ENCODE peak calls at places on chromosomes 16 and 17, in ten cellular contexts. W is NCI-H1694 treated with DMSO at 0.1 percent for 48 hours; A is bronchial epithelial cell; L is H9; G is brain pericyte; N is tibial nerve; J is AG04449; E is breast epithelium; O is activated T-helper 1 cell treated with anti-CD3 and anti-CD28 coated beads, Interleukin-12 subunit alpha, Interleukin-12 subunit beta, Interleukin-2, Interleukin-4 antibody, amounts not matched to agents 30 ng/mL and 10 ng/mL and 1 ng/mL, durations not matched to agents 14 hours and 24 hours and 36 hours; Y is neural crest cell. C is an unnamed sample.

GRCh38 chr17:7767425-7768021 is 50.0 kb downstream of the DNAH2 start:
- DNase-seq in W (peak; percentile 47), A (peak; percentile 70), L (no peak), G (no peak), N (no peak), J (no peak), E (no peak), O (no peak), Y (no peak), C (peak; percentile 72)

GRCh38 chr17:791807-792206 is 9.7 kb downstream of the MRM3 start:
- DNase-seq in W (no peak), A (no peak), L (no peak), G (no peak), N (no peak), J (no peak), E (no peak), O (no peak), Y (no peak), C (peak; percentile 71)

GRCh38 chr16:86297391-86297790 is 212.9 kb upstream of the FOXF1 start:
- DNase-seq in W (no peak), A (no peak), L (no peak), G (no peak), N (no peak), J (no peak), E (no peak), O (no peak), Y (no peak), C (no peak)

GRCh38 chr16:10751291-10751697 is 7.7 kb downstream of the NUBP1 start:
- DNase-seq in W (no peak), A (no peak), L (no peak), G (no peak), N (no peak), J (no peak), E (no peak), O (no peak), Y (no peak), C (no peak)

GRCh38 chr16:49550666-49551065 is 177.1 kb downstream of the C16orf78 start:
- DNase-seq in W (no peak), A (no peak), L (no peak), G (no peak), N (no peak), J (no peak), E (no peak), O (no peak), Y (no peak), C (no peak)

GRCh38 chr16:17161034-17161433 is 309.7 kb downstream of the XYLT1 start:
- DNase-seq in W (peak; percentile 88), A (no peak), L (no peak), G (no peak), N (no peak), J (no peak), E (no peak), O (no peak), Y (peak; percentile 60), C (no peak)

GRCh38 chr17:41959336-41960095 is 7.1 kb upstream of the CNP start:
- DNase-seq in W (peak; percentile 73), A (peak; percentile 39), L (peak; percentile 91), G (no peak), N (no peak), J (no peak), E (no peak), O (no peak), Y (peak; percentile 43), C (peak; percentile 94)

GRCh38 chr17:57699751-57700186 is 45.3 kb downstream of the CCDC182 start:
- DNase-seq in W (no peak), A (no peak), L (no peak), G (no peak), N (peak; percentile 7), J (no peak), E (no peak), O (no peak), Y (no peak), C (no peak)

GRCh38 chr17:73895157-73895556 is 250.9 kb upstream of the SDK2 start:
- DNase-seq in W (no peak), A (no peak), L (no peak), G (no peak), N (no peak), J (no peak), E (no peak), O (no peak), Y (no peak), C (no peak)

GRCh38 chr16:4651842-4652241 is 27.2 kb downstream of the MGRN1 start:
- DNase-seq in W (no peak), A (no peak), L (no peak), G (no peak), N (no peak), J (no peak), E (no peak), O (no peak), Y (no peak), C (no peak)

GRCh38 chr16:12612598-12613101 is 191.0 kb downstream of the CPPED1 start:
- DNase-seq in W (no peak), A (peak; percentile 74), L (no peak), G (no peak), N (no peak), J (no peak), E (no peak), O (no peak), Y (no peak), C (no peak)

GRCh38 chr16:11211061-11211976 is 44.7 kb downstream of the SOCS1 start:
- DNase-seq in W (no peak), A (no peak), L (peak; percentile 61), G (no peak), N (no peak), J (no peak), E (no peak), O (no peak), Y (no peak), C (peak; percentile 65)

GRCh38 chr17:40341808-40342574 is 22.5 kb downstream of the GJD3 start:
- DNase-seq in W (no peak), A (no peak), L (peak; percentile 65), G (no peak), N (peak; percentile 77), J (no peak), E (peak; percentile 68), O (no peak), Y (no peak), C (peak; percentile 96)

GRCh38 chr17:59038734-59039133 is 67.9 kb downstream of the TRIM37 start:
- DNase-seq in W (no peak), A (no peak), L (no peak), G (no peak), N (no peak), J (peak; percentile 2), E (no peak), O (no peak), Y (no peak), C (peak; percentile 26)

GRCh38 chr17:74937064-74938051 is 1.7 kb downstream of the OTOP3 start:
- DNase-seq in W (no peak), A (no peak), L (no peak), G (no peak), N (no peak), J (no peak), E (no peak), O (no peak), Y (no peak), C (peak; percentile 82)

GRCh38 chr16:75203106-75203505 is 3.9 kb downstream of the CTRB2 start:
- DNase-seq in W (no peak), A (no peak), L (no peak), G (no peak), N (no peak), J (no peak), E (no peak), O (no peak), Y (no peak), C (peak; percentile 55)

GRCh38 chr16:13999895-14000425 is 71.2 kb upstream of the MRTFB start:
- DNase-seq in W (no peak), A (no peak), L (no peak), G (no peak), N (no peak), J (no peak), E (no peak), O (no peak), Y (no peak), C (no peak)

GRCh38 chr17:65936013-65936412 is 255.9 kb downstream of the CEP112 start:
- DNase-seq in W (no peak), A (peak; percentile 86), L (no peak), G (no peak), N (no peak), J (peak; percentile 9), E (no peak), O (no peak), Y (no peak), C (no peak)

GRCh38 chr17:63960430-63960829 is 12.3 kb downstream of the SCN4A start:
- DNase-seq in W (no peak), A (no peak), L (peak; percentile 68), G (no peak), N (no peak), J (no peak), E (no peak), O (no peak), Y (no peak), C (peak; percentile 98)

GRCh38 chr17:50547736-50548083 is 736 bp downstream of the SPATA20 start:
- DNase-seq in W (no peak), A (no peak), L (no peak), G (no peak), N (no peak), J (no peak), E (no peak), O (no peak), Y (no peak), C (no peak)

GRCh38 chr16:53546988-53547391 is 44.0 kb upstream of the AKTIP start:
- DNase-seq in W (no peak), A (peak; percentile 17), L (peak; percentile 71), G (no peak), N (no peak), J (no peak), E (peak; percentile 30), O (no peak), Y (no peak), C (peak; percentile 92)

GRCh38 chr16:87847785-87848675 is 21.3 kb downstream of the SLC7A5 start:
- DNase-seq in W (no peak), A (no peak), L (no peak), G (no peak), N (no peak), J (no peak), E (no peak), O (no peak), Y (peak; percentile 55), C (no peak)

GRCh38 chr16:10918294-10919002 is 23.8 kb downstream of the DEXI start:
- DNase-seq in W (peak; percentile 68), A (peak; percentile 89), L (peak; percentile 94), G (peak; percentile 65), N (peak; percentile 100), J (peak; percentile 59), E (peak; percentile 88), O (peak; percentile 71), Y (peak; percentile 95), C (peak; percentile 99)

GRCh38 chr16:920722-921121 is 50.1 kb downstream of the LMF1 start:
- DNase-seq in W (no peak), A (no peak), L (no peak), G (no peak), N (peak; percentile 34), J (peak; percentile 7), E (peak; percentile 30), O (no peak), Y (no peak), C (no peak)

GRCh38 chr17:32943206-32943605 is 15.3 kb downstream of the TMEM98 start:
- DNase-seq in W (no peak), A (peak; percentile 46), L (no peak), G (no peak), N (no peak), J (no peak), E (no peak), O (no peak), Y (no peak), C (peak; percentile 35)

GRCh38 chr17:64356304-64356686 is 34.4 kb downstream of the PECAM1 start:
- DNase-seq in W (no peak), A (no peak), L (no peak), G (no peak), N (no peak), J (no peak), E (no peak), O (no peak), Y (no peak), C (no peak)

GRCh38 chr17:35819456-35819855 is 10.2 kb downstream of the TAF15 start:
- DNase-seq in W (no peak), A (no peak), L (no peak), G (no peak), N (no peak), J (no peak), E (no peak), O (no peak), Y (no peak), C (no peak)

GRCh38 chr17:2179615-2180295 is 123.8 kb downstream of the SMG6 start:
- DNase-seq in W (peak; percentile 90), A (no peak), L (no peak), G (peak; percentile 97), N (peak; percentile 98), J (no peak), E (peak; percentile 76), O (no peak), Y (no peak), C (no peak)

C was measured in endodermal cell.